ENCODE peak calls at places on chromosome 9, in ten cellular contexts. Y is RPMI7951, X is left ventricle myocardium inferior, O is foreskin fibroblast, D is tibial artery, S is A549, Q is AG10803, A is fibroblast of the aortic adventitia, F is psoas muscle, J is omental fat pad. H is an unnamed sample.
A peak's percentile ranks its signal among the peaks of the same experiment; 100 is the strongest.

GRCh38 chr9:86674475-86674874 is 272.8 kb downstream of the GAS1 start:
- DNase-seq in F (no peak), X (no peak), Q (peak; percentile 38), S (no peak), O (peak; percentile 26), J (no peak), A (no peak), Y (no peak), D (no peak), H (no peak)

GRCh38 chr9:107295995-107296394 is 12.9 kb downstream of the RAD23B start:
- DNase-seq in Y (no peak), X (no peak), D (no peak), Q (no peak), J (no peak), F (no peak), S (no peak), A (no peak), O (no peak), H (no peak)

GRCh38 chr9:76150016-76150415 is 244.2 kb downstream of the RFK start:
- DNase-seq in O (no peak), Q (no peak), D (no peak), A (no peak), X (no peak), F (no peak), S (no peak), Y (no peak), J (no peak), H (no peak)

GRCh38 chr9:109793196-109793595 is 13.2 kb downstream of the PALM2AKAP2 start:
- DNase-seq in D (no peak), A (peak; percentile 87), S (peak; percentile 34), X (no peak), J (no peak), Q (peak; percentile 95), F (no peak), Y (peak; percentile 97), O (peak; percentile 94), H (peak; percentile 93)

GRCh38 chr9:123749580-123750202 is 180.2 kb downstream of the DENND1A start:
- DNase-seq in D (no peak), J (no peak), F (no peak), Y (no peak), Q (no peak), X (no peak), A (no peak), S (no peak), O (peak; percentile 28), H (peak; percentile 33)

GRCh38 chr9:75979362-75979761 is 88.9 kb downstream of the PCSK5 start:
- DNase-seq in D (no peak), A (no peak), Y (no peak), J (no peak), S (peak; percentile 12), F (no peak), Q (peak; percentile 13), X (no peak), O (peak; percentile 15), H (peak; percentile 12)

GRCh38 chr9:76374702-76375543 is 19.3 kb downstream of the RFK start:
- DNase-seq in S (peak; percentile 94), J (peak; percentile 57), X (peak; percentile 69), F (peak; percentile 66), O (peak; percentile 94), Q (peak; percentile 96), A (peak; percentile 94), Y (peak; percentile 42), D (peak; percentile 36), H (peak; percentile 98)

GRCh38 chr9:109312783-109313182 is 8.1 kb downstream of the EPB41L4B start:
- DNase-seq in O (no peak), X (no peak), A (no peak), Q (no peak), Y (no peak), J (no peak), D (no peak), S (no peak), F (no peak), H (no peak)

GRCh38 chr9:75866273-75866871 is 24.1 kb upstream of the PCSK5 start:
- DNase-seq in Q (peak; percentile 46), F (no peak), A (peak; percentile 71), J (peak; percentile 34), O (peak; percentile 71), X (no peak), D (peak; percentile 63), Y (peak; percentile 29), S (no peak), H (peak; percentile 52)

GRCh38 chr9:16179566-16179965 is 626.7 kb downstream of the CCDC171 start:
- DNase-seq in X (no peak), Q (no peak), J (no peak), A (no peak), D (no peak), S (no peak), F (no peak), Y (no peak), O (no peak), H (no peak)

GRCh38 chr9:35054871-35055644 is 17.4 kb downstream of the VCP start:
- DNase-seq in Y (no peak), O (no peak), S (no peak), J (no peak), X (no peak), Q (no peak), D (no peak), A (no peak), F (no peak), H (no peak)

GRCh38 chr9:127943746-127944145 is 6.1 kb upstream of the DPM2 start:
- DNase-seq in F (peak; percentile 85), S (peak; percentile 79), Q (peak; percentile 71), Y (peak; percentile 62), J (peak; percentile 70), A (peak; percentile 80), X (peak; percentile 86), D (peak; percentile 90), O (peak; percentile 91), H (peak; percentile 75)

GRCh38 chr9:100838857-100839256 is 189.7 kb upstream of the PLPPR1 start:
- DNase-seq in J (no peak), S (no peak), A (no peak), F (no peak), Q (no peak), D (no peak), Y (no peak), O (no peak), X (no peak), H (no peak)

GRCh38 chr9:116008278-116008677 is 145.3 kb upstream of the PAPPA start:
- DNase-seq in D (no peak), Q (no peak), J (no peak), F (no peak), S (no peak), A (no peak), O (no peak), X (no peak), Y (peak; percentile 55), H (no peak)

GRCh38 chr9:131854906-131855504 is 115.1 kb upstream of the RAPGEF1 start:
- DNase-seq in S (no peak), F (no peak), Y (no peak), A (peak; percentile 22), J (no peak), O (peak; percentile 78), X (no peak), Q (peak; percentile 54), D (no peak), H (peak; percentile 24)

GRCh38 chr9:98879958-98880300 is 63.8 kb upstream of the COL15A1 start:
- DNase-seq in Q (peak; percentile 58), D (no peak), X (peak; percentile 47), F (peak; percentile 21), J (no peak), Y (no peak), S (no peak), O (peak; percentile 41), A (peak; percentile 42), H (no peak)

GRCh38 chr9:69622664-69623063 is 49.5 kb downstream of the APBA1 start:
- DNase-seq in O (peak; percentile 25), Q (peak; percentile 82), F (no peak), S (no peak), A (peak; percentile 99), Y (no peak), X (no peak), J (no peak), D (no peak), H (no peak)

GRCh38 chr9:105633373-105633772 is 28.9 kb upstream of the TAL2 start:
- DNase-seq in Y (no peak), D (no peak), A (no peak), J (no peak), X (no peak), S (no peak), O (no peak), Q (no peak), F (no peak), H (no peak)

GRCh38 chr9:91991621-91992435 is 41.8 kb upstream of the ROR2 start:
- DNase-seq in Y (peak; percentile 54), J (no peak), X (no peak), D (no peak), Q (peak; percentile 54), S (no peak), F (no peak), A (peak; percentile 12), O (peak; percentile 57), H (peak; percentile 33)

GRCh38 chr9:107613314-107613713 is 123.7 kb upstream of the KLF4 start:
- DNase-seq in F (no peak), Y (no peak), D (no peak), Q (no peak), J (no peak), X (no peak), O (no peak), S (no peak), A (no peak), H (no peak)

GRCh38 chr9:23011669-23012068 is 565.0 kb downstream of the DMRTA1 start:
- DNase-seq in O (no peak), X (no peak), Q (no peak), D (no peak), J (no peak), S (no peak), Y (no peak), A (no peak), F (no peak), H (no peak)